ENCODE peak calls at places on chromosomes 7 and 10, in nine cellular contexts. S is activated gamma-delta T cell treated with Interleukin-2 at 50 U/mL for 16 hours; A is amniotic stem cell; G is GM12865; B is RWPE1; Y is HCEC 1CT; H is A549; K is stimulated activated CD8-positive, alpha-beta memory T cell treated with anti-CD3 and anti-CD28 coated beads, Interleukin-2, amount 100 ng/mL, for 48 hours; Q is stimulated activated CD4-positive, alpha-beta T cell treated with anti-CD3 and anti-CD28 coated beads, Interleukin-15, amount 100 ng/mL, for 1 hour. X is an unnamed sample.

GRCh38 chr7:82443044-82443800 is at the start of gene CACNA2D1:
- DNase-seq in S (no peak), A (no peak), G (peak), B (peak), Y (peak), H (no peak), K (no peak), Q (no peak), X (peak)

GRCh38 chr7:140247564-140247963 is 70.8 kb upstream of the KDM7A start:
- DNase-seq in S (no peak), A (no peak), G (no peak), B (no peak), Y (no peak), H (no peak), K (no peak), Q (no peak), X (no peak)

GRCh38 chr10:100697070-100697469 is 48.3 kb upstream of the PAX2 start:
- DNase-seq in S (no peak), A (no peak), G (peak), B (peak), Y (peak), H (peak), K (no peak), Q (no peak), X (no peak)

GRCh38 chr7:105399043-105399725 is 10.5 kb upstream of the SRPK2 start:
- DNase-seq in S (no peak), A (no peak), G (peak), B (no peak), Y (peak), H (peak), K (no peak), Q (no peak), X (no peak)

GRCh38 chr7:12637819-12638592 is 49.4 kb upstream of the ARL4A start:
- DNase-seq in S (no peak), A (no peak), G (peak), B (no peak), Y (peak), H (no peak), K (no peak), Q (no peak), X (no peak)

GRCh38 chr10:59622320-59622901 is 87.2 kb downstream of the SLC16A9 start:
- DNase-seq in S (no peak), A (no peak), G (peak), B (peak), Y (peak), H (peak), K (peak), Q (no peak), X (no peak)

GRCh38 chr7:77575187-77575586 is 38.1 kb downstream of the PTPN12 start:
- DNase-seq in S (no peak), A (no peak), G (no peak), B (no peak), Y (no peak), H (no peak), K (no peak), Q (no peak), X (no peak)

GRCh38 chr10:75400769-75401568 is 595 bp downstream of the ZNF503 start:
- DNase-seq in S (no peak), A (peak), G (peak), B (peak), Y (peak), H (peak), K (no peak), Q (no peak), X (peak)

GRCh38 chr10:87660484-87661133 is 931 bp downstream of the PAPSS2 start:
- DNase-seq in S (no peak), A (no peak), G (no peak), B (no peak), Y (peak), H (peak), K (no peak), Q (no peak), X (no peak)